ENCODE peak calls at places on chromosomes 2 and 18, in six cellular contexts. W is GM12892, V is K562, P is GM12878, E is H1, L is HepG2. F is an unnamed sample.

GRCh38 chr2:199457147-199458016 is at the start of gene SATB2:
- DNase-seq in W (no peak), V (peak), P (no peak), E (peak), L (no peak), F (peak)

GRCh38 chr2:773256-774160 is 96.3 kb upstream of the TMEM18 start:
- DNase-seq in W (no peak), V (no peak), P (no peak), E (no peak), L (no peak), F (no peak)

GRCh38 chr2:108534577-108535379 is 508 bp downstream of the LIMS1 start:
- DNase-seq in W (no peak), V (no peak), P (no peak), E (no peak), L (peak), F (no peak)

GRCh38 chr2:61178603-61179545 is 16.9 kb downstream of the C2orf74 start:
- DNase-seq in W (no peak), V (no peak), P (no peak), E (peak), L (no peak), F (peak)

GRCh38 chr2:95354925-95355324 is 47.6 kb upstream of the FAHD2A start:
- DNase-seq in W (no peak), V (no peak), P (no peak), E (no peak), L (no peak), F (no peak)

GRCh38 chr2:17757321-17757720 is 3.4 kb downstream of the GEN1 start:
- DNase-seq in W (no peak), V (no peak), P (no peak), E (no peak), L (peak), F (no peak)

GRCh38 chr18:21484851-21485636 is 115.5 kb downstream of the ESCO1 start:
- DNase-seq in W (no peak), V (no peak), P (no peak), E (no peak), L (no peak), F (no peak)

GRCh38 chr2:48849770-48850169 is 94.2 kb upstream of the LHCGR start:
- DNase-seq in W (no peak), V (no peak), P (no peak), E (no peak), L (no peak), F (no peak)

GRCh38 chr2:14903709-14904374 is 271.3 kb downstream of the LRATD1 start:
- DNase-seq in W (peak), V (peak), P (peak), E (peak), L (peak), F (peak)

GRCh38 chr2:10493636-10494281 is 45.6 kb upstream of the ODC1 start:
- DNase-seq in W (peak), V (no peak), P (peak), E (peak), L (peak), F (peak)

GRCh38 chr2:12935726-12936125 is 219.0 kb downstream of the TRIB2 start:
- DNase-seq in W (no peak), V (no peak), P (no peak), E (no peak), L (no peak), F (no peak)

GRCh38 chr18:58534535-58535301 is 94.2 kb downstream of the ALPK2 start:
- DNase-seq in W (no peak), V (no peak), P (no peak), E (no peak), L (no peak), F (no peak)

GRCh38 chr18:32805354-32805753 is 32.5 kb upstream of the KLHL14 start:
- DNase-seq in W (no peak), V (no peak), P (no peak), E (no peak), L (no peak), F (no peak)

GRCh38 chr2:237724811-237725478 is 73.6 kb upstream of the RBM44 start:
- DNase-seq in W (no peak), V (no peak), P (no peak), E (no peak), L (no peak), F (no peak)

GRCh38 chr18:76524900-76525698 is 30.1 kb upstream of the ZNF516 start:
- DNase-seq in W (no peak), V (no peak), P (no peak), E (no peak), L (peak), F (no peak)

GRCh38 chr2:223243233-223243632 is 191.2 kb downstream of the KCNE4 start:
- DNase-seq in W (no peak), V (no peak), P (no peak), E (no peak), L (no peak), F (no peak)

GRCh38 chr2:51695531-51695930 is 663.6 kb upstream of the NRXN1 start:
- DNase-seq in W (no peak), V (no peak), P (no peak), E (no peak), L (no peak), F (no peak)

DNA sequence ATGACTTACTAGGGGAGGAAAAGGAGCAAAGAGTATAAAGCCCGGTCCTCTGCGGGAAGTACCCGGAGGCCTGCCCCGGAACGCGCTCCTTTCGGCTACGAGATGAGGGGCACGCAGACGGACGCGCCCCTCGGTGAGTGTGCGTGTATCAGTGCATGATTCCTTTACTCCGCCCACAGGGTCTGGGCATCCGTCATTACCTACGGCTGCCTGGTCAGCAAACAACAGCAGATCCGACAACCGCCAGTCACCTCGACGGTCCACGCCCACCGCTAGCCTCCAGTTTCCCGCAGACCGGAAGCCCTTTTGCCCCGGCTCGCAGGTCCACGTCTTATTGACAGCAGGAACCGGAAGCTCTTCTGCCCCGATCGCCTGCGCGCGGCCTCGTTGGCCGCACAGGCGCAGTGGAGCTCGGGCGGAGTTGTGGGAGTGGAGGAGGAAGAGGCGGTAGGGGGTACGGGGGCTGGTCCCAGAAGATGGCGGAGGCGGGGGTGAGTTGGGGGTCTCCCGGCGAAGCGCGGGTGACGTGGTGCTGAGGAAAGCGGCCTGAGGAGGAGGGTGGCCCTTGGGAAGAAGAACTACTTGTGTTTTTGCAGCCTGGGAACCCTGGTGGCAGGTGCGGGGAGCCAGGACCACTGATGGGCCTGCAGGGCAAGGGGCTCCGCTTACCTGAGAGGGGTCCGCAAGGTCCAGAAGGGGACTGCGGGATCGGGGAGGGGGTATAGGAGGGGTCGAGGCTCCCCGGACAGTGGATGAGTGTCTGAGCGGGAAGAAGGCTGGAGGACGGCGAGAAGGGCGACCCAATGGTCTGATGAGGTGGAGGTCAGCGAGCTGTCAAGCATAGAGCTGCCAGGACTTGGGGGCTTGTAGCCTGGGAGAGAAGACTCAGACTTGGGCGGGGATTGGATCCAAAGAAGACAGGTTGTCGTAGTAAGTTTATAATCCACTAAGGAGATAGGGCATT is at the start of gene INSIG2:
- DNase-seq in W (peak), V (peak), P (peak), E (peak), L (peak), F (peak)
- TF ChIP-seq POLR2A in W (peak), V (peak), P (peak), E (no peak), L (peak), F (peak)

GRCh38 chr18:5630057-5630765 is 86.4 kb upstream of the EPB41L3 start:
- DNase-seq in W (peak), V (peak), P (no peak), E (peak), L (no peak), F (peak)
- TF ChIP-seq TAF1 in W (no peak), V (no peak), P (no peak), E (no peak), L (no peak), F (no peak)

GRCh38 chr2:135637456-135638087 is 104.1 kb upstream of the UBXN4 start:
- DNase-seq in W (no peak), V (no peak), P (no peak), E (no peak), L (no peak), F (no peak)
- TF ChIP-seq POLR2A in W (no peak), V (no peak), P (no peak), E (no peak), L (no peak), F (no peak)

DNA sequence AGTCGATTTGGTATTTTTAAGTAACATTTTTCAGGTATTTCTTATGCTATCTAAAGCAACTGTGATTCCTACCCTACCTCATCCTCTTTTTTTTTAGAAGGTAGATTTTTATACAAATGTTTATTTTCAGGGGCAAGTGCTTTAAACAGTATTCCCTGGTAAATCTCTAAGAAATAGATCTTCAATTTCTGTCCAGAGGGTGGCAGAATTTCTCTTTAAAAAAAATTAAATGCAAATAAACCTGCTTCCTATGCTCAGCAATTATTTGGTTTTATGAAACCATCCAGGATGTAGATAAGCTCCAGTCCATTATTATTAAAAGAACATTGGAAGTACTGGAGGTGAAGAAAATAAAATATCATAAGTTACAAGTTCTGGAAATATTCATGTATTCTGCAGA is 191.9 kb downstream of the MYO3B start:
- DNase-seq in W (no peak), V (no peak), P (no peak), E (no peak), L (peak), F (no peak)
- TF ChIP-seq TAF1 in W (no peak), V (no peak), P (no peak), E (no peak), L (no peak), F (no peak)

F was measured in GM12891.